ENCODE peak calls at places on chromosomes 5 and 9, in six cellular contexts. N is kidney tubule cell, H is H54, A is amniotic epithelial cell, D is SHP77, B is astrocyte of the spinal cord. M is an unnamed sample.

GRCh38 chr9:83955985-83956287 is 24.1 kb downstream of the HNRNPK start:
- DNase-seq in N (no peak), H (no peak), A (no peak), D (peak), B (no peak), M (no peak)

GRCh38 chr5:80516826-80517225 is 28.9 kb downstream of the FAM151B start:
- DNase-seq in N (peak), H (peak), A (peak), D (no peak), B (peak), M (peak)

GRCh38 chr9:133109931-133110650 is 10.9 kb downstream of the RALGDS start:
- DNase-seq in N (no peak), H (no peak), A (no peak), D (no peak), B (no peak), M (no peak)

GRCh38 chr9:74006935-74007334 is 490.2 kb upstream of the RORB start:
- DNase-seq in N (no peak), H (no peak), A (peak), D (no peak), B (peak), M (no peak)

GRCh38 chr9:111622626-111623025 is 8.5 kb upstream of the DNAJC25 start:
- DNase-seq in N (peak), H (peak), A (peak), D (no peak), B (peak), M (peak)

GRCh38 chr9:132584616-132585560 is 2.5 kb downstream of the BARHL1 start:
- DNase-seq in N (peak), H (peak), A (peak), D (no peak), B (no peak), M (peak)

GRCh38 chr9:137705443-137705863 is 86.6 kb downstream of the EHMT1 start:
- DNase-seq in N (peak), H (no peak), A (no peak), D (no peak), B (no peak), M (no peak)

GRCh38 chr5:63011158-63011557 is 432.5 kb downstream of the LRRC70 start:
- DNase-seq in N (peak), H (no peak), A (no peak), D (no peak), B (no peak), M (no peak)

GRCh38 chr9:30075451-30076199 is 2308.8 kb upstream of the ACO1 start:
- DNase-seq in N (peak), H (peak), A (no peak), D (no peak), B (peak), M (peak)

GRCh38 chr5:172159016-172159415 is 29.0 kb downstream of the STK10 start:
- DNase-seq in N (no peak), H (no peak), A (no peak), D (no peak), B (no peak), M (no peak)

GRCh38 chr5:169091396-169091980 is 209.5 kb downstream of the SLIT3 start:
- DNase-seq in N (peak), H (no peak), A (no peak), D (no peak), B (no peak), M (peak)

GRCh38 chr5:61286446-61287132 is 45.5 kb upstream of the ZSWIM6 start:
- DNase-seq in N (no peak), H (no peak), A (peak), D (no peak), B (peak), M (peak)

GRCh38 chr9:121499427-121500164 is at the start of gene GGTA1:
- DNase-seq in N (peak), H (peak), A (peak), D (peak), B (peak), M (no peak)

GRCh38 chr9:35253075-35253474 is 91.3 kb downstream of the UNC13B start:
- DNase-seq in N (no peak), H (no peak), A (no peak), D (no peak), B (no peak), M (no peak)

GRCh38 chr5:179167871-179168451 is 107.8 kb downstream of the ZNF354C start:
- DNase-seq in N (no peak), H (no peak), A (no peak), D (no peak), B (no peak), M (no peak)

GRCh38 chr5:134435525-134435924 is 23.8 kb upstream of the CDKN2AIPNL start:
- DNase-seq in N (peak), H (peak), A (peak), D (no peak), B (peak), M (peak)

GRCh38 chr9:23822331-23823169 is 3.5 kb downstream of the ELAVL2 start:
- DNase-seq in N (no peak), H (no peak), A (no peak), D (peak), B (no peak), M (no peak)

GRCh38 chr5:136011427-136012001 is 17.3 kb upstream of the TGFBI start:
- DNase-seq in N (peak), H (no peak), A (peak), D (no peak), B (peak), M (peak)

M was measured in RCC 7860.